ENCODE peak calls at places on chromosomes 3 and 15, in four cellular contexts. One of them, this sample, is unnamed.
A peak's percentile ranks its signal among the peaks of the same experiment; 100 is the strongest.

GRCh38 chr3:188403404-188403803 is 249.4 kb downstream of the LPP start:
- DNase-seq in activated T-cell treated with anti-CD3 and anti-CD28 coated beads, Interleukin-2, amount 50 U/mL, for 72 hours: no peak
- DNase-seq in activated naive CD4-positive, alpha-beta T cell treated with anti-CD3 and anti-CD28 coated beads for 36 hours: no peak
- DNase-seq in endothelial cell: no peak
- DNase-seq in this sample: no peak

GRCh38 chr3:156356537-156357363 is 198.2 kb downstream of the SSR3 start:
- DNase-seq in endothelial cell: no peak
- DNase-seq in activated T-cell treated with anti-CD3 and anti-CD28 coated beads, Interleukin-2, amount 50 U/mL, for 72 hours: no peak
- DNase-seq in activated naive CD4-positive, alpha-beta T cell treated with anti-CD3 and anti-CD28 coated beads for 36 hours: no peak
- DNase-seq in this sample: no peak

GRCh38 chr15:97014001-97014400 is 683.5 kb downstream of the NR2F2 start:
- DNase-seq in activated naive CD4-positive, alpha-beta T cell treated with anti-CD3 and anti-CD28 coated beads for 36 hours: no peak
- DNase-seq in activated T-cell treated with anti-CD3 and anti-CD28 coated beads, Interleukin-2, amount 50 U/mL, for 72 hours: no peak
- DNase-seq in endothelial cell: no peak
- DNase-seq in this sample: no peak

GRCh38 chr15:70095387-70096214 is 2.1 kb downstream of the TLE3 start:
- DNase-seq in activated naive CD4-positive, alpha-beta T cell treated with anti-CD3 and anti-CD28 coated beads for 36 hours: no peak
- DNase-seq in endothelial cell: no peak
- DNase-seq in activated T-cell treated with anti-CD3 and anti-CD28 coated beads, Interleukin-2, amount 50 U/mL, for 72 hours: peak; percentile 68
- DNase-seq in this sample: peak; percentile 75

GRCh38 chr3:98972155-98972554 is 70.7 kb upstream of the DCBLD2 start:
- DNase-seq in activated T-cell treated with anti-CD3 and anti-CD28 coated beads, Interleukin-2, amount 50 U/mL, for 72 hours: no peak
- DNase-seq in activated naive CD4-positive, alpha-beta T cell treated with anti-CD3 and anti-CD28 coated beads for 36 hours: no peak
- DNase-seq in endothelial cell: no peak
- DNase-seq in this sample: no peak

GRCh38 chr3:60266444-60266843 is 984.8 kb downstream of the FHIT start:
- DNase-seq in activated naive CD4-positive, alpha-beta T cell treated with anti-CD3 and anti-CD28 coated beads for 36 hours: no peak
- DNase-seq in endothelial cell: no peak
- DNase-seq in activated T-cell treated with anti-CD3 and anti-CD28 coated beads, Interleukin-2, amount 50 U/mL, for 72 hours: no peak
- DNase-seq in this sample: no peak

GRCh38 chr3:109943181-109943580 is 605.8 kb upstream of the DPPA4 start:
- DNase-seq in activated naive CD4-positive, alpha-beta T cell treated with anti-CD3 and anti-CD28 coated beads for 36 hours: no peak
- DNase-seq in activated T-cell treated with anti-CD3 and anti-CD28 coated beads, Interleukin-2, amount 50 U/mL, for 72 hours: no peak
- DNase-seq in endothelial cell: no peak
- DNase-seq in this sample: no peak

GRCh38 chr3:52693071-52693470 is 7.2 kb downstream of the GNL3 start:
- DNase-seq in endothelial cell: no peak
- DNase-seq in activated naive CD4-positive, alpha-beta T cell treated with anti-CD3 and anti-CD28 coated beads for 36 hours: no peak
- DNase-seq in activated T-cell treated with anti-CD3 and anti-CD28 coated beads, Interleukin-2, amount 50 U/mL, for 72 hours: no peak
- DNase-seq in this sample: no peak